ENCODE peak calls at places on chromosomes 7 and 10, in eight cellular contexts. One of them, this sample, is unnamed. For H3K4me1, the result is how much of the 10 kb centered on the place peaks cover.

GRCh38 chr10:12509016-12509793 is 159.9 kb downstream of the CAMK1D start:
- DNase-seq in esophagus muscularis mucosa: peak
- DNase-seq in stomach: peak
- DNase-seq in sigmoid colon: no peak
- DNase-seq in transverse colon: no peak
- DNase-seq in upper lobe of left lung: peak
- DNase-seq in breast epithelium: no peak
- DNase-seq in spleen: no peak
- DNase-seq in this sample: no peak

GRCh38 chr7:150854066-150855000 is 2.0 kb downstream of the AOC1 start:
- DNase-seq in esophagus muscularis mucosa: peak
- DNase-seq in stomach: no peak
- DNase-seq in sigmoid colon: peak
- DNase-seq in transverse colon: no peak
- DNase-seq in upper lobe of left lung: no peak
- DNase-seq in breast epithelium: no peak
- DNase-seq in spleen: no peak
- DNase-seq in this sample: no peak

GRCh38 chr10:89390875-89391576 is 1.4 kb upstream of the IFIT1 start:
- DNase-seq in esophagus muscularis mucosa: no peak
- DNase-seq in stomach: no peak
- DNase-seq in sigmoid colon: no peak
- DNase-seq in transverse colon: no peak
- DNase-seq in upper lobe of left lung: no peak
- DNase-seq in breast epithelium: no peak
- DNase-seq in spleen: no peak
- DNase-seq in this sample: no peak

GRCh38 chr10:97740613-97741012 is 3.7 kb downstream of the ZFYVE27 start:
- DNase-seq in esophagus muscularis mucosa: no peak
- DNase-seq in stomach: no peak
- DNase-seq in sigmoid colon: no peak
- DNase-seq in transverse colon: no peak
- DNase-seq in upper lobe of left lung: no peak
- DNase-seq in breast epithelium: no peak
- DNase-seq in spleen: no peak
- DNase-seq in this sample: no peak

GRCh38 chr10:28879875-28880381 is 202.6 kb downstream of the BAMBI start:
- DNase-seq in esophagus muscularis mucosa: peak
- DNase-seq in stomach: no peak
- DNase-seq in sigmoid colon: no peak
- DNase-seq in transverse colon: no peak
- DNase-seq in upper lobe of left lung: no peak
- DNase-seq in breast epithelium: no peak
- DNase-seq in spleen: no peak
- DNase-seq in this sample: no peak

GRCh38 chr7:144384555-144385245 is 18.8 kb downstream of the NOBOX start:
- DNase-seq in esophagus muscularis mucosa: no peak
- DNase-seq in stomach: no peak
- DNase-seq in sigmoid colon: peak
- DNase-seq in transverse colon: peak
- DNase-seq in upper lobe of left lung: no peak
- DNase-seq in breast epithelium: no peak
- DNase-seq in spleen: no peak
- DNase-seq in this sample: no peak

GRCh38 chr7:116138202-116138801 is 72.0 kb upstream of the TES start:
- DNase-seq in esophagus muscularis mucosa: no peak
- DNase-seq in stomach: no peak
- DNase-seq in sigmoid colon: no peak
- DNase-seq in transverse colon: no peak
- DNase-seq in upper lobe of left lung: no peak
- DNase-seq in breast epithelium: no peak
- DNase-seq in spleen: no peak
- DNase-seq in this sample: peak

GRCh38 chr10:107631876-107632275 is 467.4 kb upstream of the SORCS1 start:
- DNase-seq in esophagus muscularis mucosa: no peak
- DNase-seq in stomach: no peak
- DNase-seq in sigmoid colon: no peak
- DNase-seq in transverse colon: no peak
- DNase-seq in upper lobe of left lung: no peak
- DNase-seq in breast epithelium: no peak
- DNase-seq in spleen: no peak
- DNase-seq in this sample: no peak

GRCh38 chr10:131456411-131456810 is 144.9 kb upstream of the TCERG1L start:
- DNase-seq in esophagus muscularis mucosa: no peak
- DNase-seq in stomach: no peak
- DNase-seq in sigmoid colon: no peak
- DNase-seq in transverse colon: no peak
- DNase-seq in upper lobe of left lung: no peak
- DNase-seq in breast epithelium: no peak
- DNase-seq in spleen: no peak
- DNase-seq in this sample: no peak

DNA sequence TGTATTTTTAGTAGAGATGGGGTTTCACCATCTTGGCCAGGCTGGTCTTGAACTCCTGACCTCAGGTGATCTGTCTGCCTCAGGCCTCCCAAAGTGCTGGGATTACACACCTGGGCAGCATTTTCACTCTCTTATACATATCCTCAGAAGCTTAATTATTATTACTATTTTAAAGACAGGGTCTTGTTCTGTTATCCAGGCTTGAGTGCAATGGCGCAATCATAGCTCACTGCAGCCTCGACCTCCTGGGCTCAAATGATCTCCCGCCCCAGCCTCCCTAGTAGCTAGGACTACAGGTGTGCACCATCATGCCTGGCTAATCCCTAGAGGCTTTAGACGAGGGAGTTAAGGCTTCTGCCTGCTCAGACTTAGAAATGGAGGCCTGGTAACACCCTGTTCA is 26.3 kb downstream of the UNC5B start:
- DNase-seq in esophagus muscularis mucosa: no peak
- DNase-seq in stomach: no peak
- DNase-seq in sigmoid colon: no peak
- DNase-seq in transverse colon: no peak
- DNase-seq in upper lobe of left lung: no peak
- DNase-seq in breast epithelium: no peak
- DNase-seq in spleen: no peak
- DNase-seq in this sample: no peak
- TF ChIP-seq POLR2AphosphoS5 in esophagus muscularis mucosa: no peak
- TF ChIP-seq POLR2AphosphoS5 in stomach: no peak
- TF ChIP-seq POLR2AphosphoS5 in sigmoid colon: no peak
- TF ChIP-seq POLR2AphosphoS5 in transverse colon: no peak
- TF ChIP-seq POLR2AphosphoS5 in upper lobe of left lung: no peak
- TF ChIP-seq POLR2AphosphoS5 in breast epithelium: no peak
- TF ChIP-seq POLR2AphosphoS5 in spleen: no peak
- TF ChIP-seq POLR2AphosphoS5 in this sample: no peak

GRCh38 chr10:122363722-122364463 is 10.6 kb upstream of the PLEKHA1 start:
- DNase-seq in esophagus muscularis mucosa: peak
- DNase-seq in stomach: no peak
- DNase-seq in sigmoid colon: no peak
- DNase-seq in transverse colon: no peak
- DNase-seq in upper lobe of left lung: no peak
- DNase-seq in breast epithelium: no peak
- DNase-seq in spleen: no peak
- DNase-seq in this sample: peak

GRCh38 chr10:122362621-122363020 is 11.9 kb upstream of the PLEKHA1 start:
- DNase-seq in esophagus muscularis mucosa: peak
- DNase-seq in stomach: no peak
- DNase-seq in sigmoid colon: no peak
- DNase-seq in transverse colon: no peak
- DNase-seq in upper lobe of left lung: no peak
- DNase-seq in breast epithelium: no peak
- DNase-seq in spleen: no peak
- DNase-seq in this sample: no peak

GRCh38 chr10:122362031-122362592 is 12.4 kb upstream of the PLEKHA1 start:
- DNase-seq in esophagus muscularis mucosa: peak
- DNase-seq in stomach: no peak
- DNase-seq in sigmoid colon: no peak
- DNase-seq in transverse colon: no peak
- DNase-seq in upper lobe of left lung: no peak
- DNase-seq in breast epithelium: no peak
- DNase-seq in spleen: no peak
- DNase-seq in this sample: no peak

GRCh38 chr10:122368502-122369254 is 5.8 kb upstream of the PLEKHA1 start:
- DNase-seq in esophagus muscularis mucosa: peak
- DNase-seq in stomach: no peak
- DNase-seq in sigmoid colon: no peak
- DNase-seq in transverse colon: no peak
- DNase-seq in upper lobe of left lung: no peak
- DNase-seq in breast epithelium: no peak
- DNase-seq in spleen: no peak
- DNase-seq in this sample: no peak

DNA sequence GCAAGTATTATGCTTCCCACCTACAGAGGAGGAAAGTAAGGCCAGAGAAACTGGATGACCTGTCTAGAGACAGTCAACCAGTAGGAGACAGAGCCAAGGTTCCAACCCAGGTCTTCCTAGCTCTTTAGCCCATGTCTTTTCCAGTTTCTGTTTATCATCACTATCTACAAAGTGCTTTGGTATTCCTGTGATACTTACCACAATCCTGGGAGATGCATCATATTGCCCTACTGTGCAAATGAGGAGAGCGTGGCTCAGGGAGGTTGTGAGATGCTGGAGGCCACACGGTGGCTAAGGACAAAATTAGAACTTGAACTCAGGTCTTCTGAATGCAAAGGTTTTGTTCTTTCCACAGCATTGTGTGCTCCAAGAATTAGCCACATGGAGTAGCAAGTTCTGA is 11.2 kb upstream of the PLEKHA1 start:
- DNase-seq in esophagus muscularis mucosa: peak
- DNase-seq in stomach: no peak
- DNase-seq in sigmoid colon: no peak
- DNase-seq in transverse colon: no peak
- DNase-seq in upper lobe of left lung: no peak
- DNase-seq in breast epithelium: no peak
- DNase-seq in spleen: no peak
- DNase-seq in this sample: no peak
- H3K27ac ChIP-seq in esophagus muscularis mucosa: no peak
- H3K27ac ChIP-seq in stomach: no peak
- H3K27ac ChIP-seq in sigmoid colon: peak
- H3K27ac ChIP-seq in transverse colon: no peak
- H3K27ac ChIP-seq in upper lobe of left lung: no peak
- H3K27ac ChIP-seq in breast epithelium: no peak
- H3K27ac ChIP-seq in spleen: no peak
- H3K27ac ChIP-seq in this sample: no peak

GRCh38 chr7:69622960-69623359 is 24.7 kb downstream of the AUTS2 start:
- DNase-seq in esophagus muscularis mucosa: no peak
- DNase-seq in stomach: no peak
- DNase-seq in sigmoid colon: no peak
- DNase-seq in transverse colon: no peak
- DNase-seq in upper lobe of left lung: no peak
- DNase-seq in breast epithelium: no peak
- DNase-seq in spleen: no peak
- DNase-seq in this sample: no peak

GRCh38 chr7:69619619-69620018 is 21.3 kb downstream of the AUTS2 start:
- DNase-seq in esophagus muscularis mucosa: no peak
- DNase-seq in stomach: no peak
- DNase-seq in sigmoid colon: no peak
- DNase-seq in transverse colon: no peak
- DNase-seq in upper lobe of left lung: no peak
- DNase-seq in breast epithelium: no peak
- DNase-seq in spleen: no peak
- DNase-seq in this sample: no peak

GRCh38 chr7:69620063-69620462 is 21.8 kb downstream of the AUTS2 start:
- DNase-seq in esophagus muscularis mucosa: no peak
- DNase-seq in stomach: no peak
- DNase-seq in sigmoid colon: no peak
- DNase-seq in transverse colon: no peak
- DNase-seq in upper lobe of left lung: no peak
- DNase-seq in breast epithelium: no peak
- DNase-seq in spleen: no peak
- DNase-seq in this sample: no peak

GRCh38 chr7:69622014-69622818 is 23.9 kb downstream of the AUTS2 start:
- DNase-seq in esophagus muscularis mucosa: no peak
- DNase-seq in stomach: no peak
- DNase-seq in sigmoid colon: no peak
- DNase-seq in transverse colon: no peak
- DNase-seq in upper lobe of left lung: no peak
- DNase-seq in breast epithelium: no peak
- DNase-seq in spleen: no peak
- DNase-seq in this sample: no peak

DNA sequence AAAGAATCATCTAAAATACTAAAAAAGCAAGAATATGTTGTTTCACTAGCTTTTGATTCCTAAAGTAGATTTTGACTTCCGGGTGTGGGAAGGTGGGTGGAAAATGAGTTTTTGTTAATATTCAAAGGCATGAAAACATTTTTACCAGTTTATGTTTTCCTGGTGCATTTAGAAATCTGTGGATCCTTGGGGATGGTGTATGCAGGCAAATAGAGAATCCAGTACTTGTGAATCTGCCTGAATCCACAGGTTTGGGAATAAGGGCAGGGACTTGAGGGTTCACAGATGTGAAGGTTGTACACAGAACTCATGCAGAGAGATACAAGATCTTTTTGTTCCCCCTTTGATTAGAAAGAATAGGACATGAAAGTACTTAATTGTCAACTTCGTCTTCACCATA is 22.4 kb downstream of the AUTS2 start:
- DNase-seq in esophagus muscularis mucosa: no peak
- DNase-seq in stomach: no peak
- DNase-seq in sigmoid colon: no peak
- DNase-seq in transverse colon: no peak
- DNase-seq in upper lobe of left lung: no peak
- DNase-seq in breast epithelium: no peak
- DNase-seq in spleen: no peak
- DNase-seq in this sample: no peak
- H3K4me1 ChIP-seq in esophagus muscularis mucosa: under half
- H3K4me1 ChIP-seq in stomach: under half
- H3K4me1 ChIP-seq in sigmoid colon: under half
- H3K4me1 ChIP-seq in transverse colon: under half
- H3K4me1 ChIP-seq in upper lobe of left lung: under half
- H3K4me1 ChIP-seq in breast epithelium: under half
- H3K4me1 ChIP-seq in spleen: under half
- H3K4me1 ChIP-seq in this sample: under half

GRCh38 chr10:73215749-73216148 is 31.3 kb downstream of the DNAJC9 start:
- DNase-seq in esophagus muscularis mucosa: no peak
- DNase-seq in stomach: no peak
- DNase-seq in sigmoid colon: no peak
- DNase-seq in transverse colon: no peak
- DNase-seq in upper lobe of left lung: no peak
- DNase-seq in breast epithelium: no peak
- DNase-seq in spleen: no peak
- DNase-seq in this sample: no peak

GRCh38 chr10:73217628-73218027 is 29.4 kb downstream of the DNAJC9 start:
- DNase-seq in esophagus muscularis mucosa: no peak
- DNase-seq in stomach: no peak
- DNase-seq in sigmoid colon: no peak
- DNase-seq in transverse colon: no peak
- DNase-seq in upper lobe of left lung: no peak
- DNase-seq in breast epithelium: no peak
- DNase-seq in spleen: no peak
- DNase-seq in this sample: no peak

GRCh38 chr10:73218466-73219191 is 28.4 kb downstream of the DNAJC9 start:
- DNase-seq in esophagus muscularis mucosa: no peak
- DNase-seq in stomach: no peak
- DNase-seq in sigmoid colon: no peak
- DNase-seq in transverse colon: no peak
- DNase-seq in upper lobe of left lung: no peak
- DNase-seq in breast epithelium: no peak
- DNase-seq in spleen: no peak
- DNase-seq in this sample: no peak

GRCh38 chr10:73220989-73221388 is 26.1 kb downstream of the DNAJC9 start:
- DNase-seq in esophagus muscularis mucosa: no peak
- DNase-seq in stomach: no peak
- DNase-seq in sigmoid colon: no peak
- DNase-seq in transverse colon: no peak
- DNase-seq in upper lobe of left lung: no peak
- DNase-seq in breast epithelium: no peak
- DNase-seq in spleen: no peak
- DNase-seq in this sample: no peak

GRCh38 chr10:73219384-73219783 is 27.7 kb downstream of the DNAJC9 start:
- DNase-seq in esophagus muscularis mucosa: no peak
- DNase-seq in stomach: no peak
- DNase-seq in sigmoid colon: no peak
- DNase-seq in transverse colon: no peak
- DNase-seq in upper lobe of left lung: no peak
- DNase-seq in breast epithelium: no peak
- DNase-seq in spleen: no peak
- DNase-seq in this sample: no peak
- TF ChIP-seq POLR2AphosphoS5 in esophagus muscularis mucosa: no peak
- TF ChIP-seq POLR2AphosphoS5 in stomach: no peak
- TF ChIP-seq POLR2AphosphoS5 in sigmoid colon: no peak
- TF ChIP-seq POLR2AphosphoS5 in transverse colon: no peak
- TF ChIP-seq POLR2AphosphoS5 in upper lobe of left lung: no peak
- TF ChIP-seq POLR2AphosphoS5 in breast epithelium: no peak
- TF ChIP-seq POLR2AphosphoS5 in spleen: no peak
- TF ChIP-seq POLR2AphosphoS5 in this sample: no peak